ENCODE peak calls at places on chromosomes 12 and 14, in nine cellular contexts. U is right lobe of liver, V is AG10803, R is brain microvascular endothelial cell, Q is astrocyte of the cerebellum, M is activated B cell treated with CpG ODN at 0.5 μM for 24 hours, G is astrocyte of the spinal cord, L is sigmoid colon, K is IMR-90. E is an unnamed sample.

GRCh38 chr14:56814468-56815074 is 4.3 kb upstream of the OTX2 start:
- DNase-seq in U (no peak), V (no peak), R (no peak), Q (no peak), M (no peak), G (no peak), L (no peak), K (no peak), E (no peak)

GRCh38 chr12:131830335-131831020 is 2.3 kb downstream of the MMP17 start:
- DNase-seq in U (peak), V (peak), R (peak), Q (peak), M (peak), G (peak), L (peak), K (peak), E (peak)

GRCh38 chr12:12899530-12900380 is 8.4 kb downstream of the GPRC5A start:
- DNase-seq in U (no peak), V (peak), R (peak), Q (peak), M (no peak), G (peak), L (peak), K (peak), E (no peak)

GRCh38 chr14:87990687-87991086 is 2.3 kb downstream of the GALC start:
- DNase-seq in U (no peak), V (no peak), R (no peak), Q (no peak), M (no peak), G (no peak), L (no peak), K (no peak), E (no peak)

GRCh38 chr12:124463341-124463861 is 104.0 kb downstream of the NCOR2 start:
- DNase-seq in U (no peak), V (no peak), R (no peak), Q (no peak), M (no peak), G (no peak), L (no peak), K (no peak), E (no peak)

GRCh38 chr14:52031781-52032180 is 37.1 kb downstream of the NID2 start:
- DNase-seq in U (no peak), V (peak), R (peak), Q (peak), M (no peak), G (peak), L (no peak), K (peak), E (no peak)

GRCh38 chr12:54300732-54301427 is at the start of gene NFE2:
- DNase-seq in U (peak), V (peak), R (peak), Q (peak), M (no peak), G (peak), L (no peak), K (peak), E (peak)

GRCh38 chr12:76018111-76018510 is 13.5 kb downstream of the PHLDA1 start:
- DNase-seq in U (no peak), V (peak), R (peak), Q (no peak), M (no peak), G (peak), L (no peak), K (peak), E (no peak)

GRCh38 chr14:100955201-100955600 is 51.7 kb upstream of the RTL1 start:
- DNase-seq in U (no peak), V (peak), R (peak), Q (peak), M (no peak), G (peak), L (no peak), K (peak), E (no peak)

GRCh38 chr12:103572312-103572711 is 14.8 kb upstream of the STAB2 start:
- DNase-seq in U (no peak), V (no peak), R (no peak), Q (no peak), M (no peak), G (no peak), L (no peak), K (no peak), E (no peak)

GRCh38 chr12:104750061-104750460 is 208.0 kb downstream of the SLC41A2 start:
- DNase-seq in U (peak), V (peak), R (peak), Q (peak), M (no peak), G (peak), L (no peak), K (peak), E (no peak)

GRCh38 chr12:95762123-95762785 is 28.3 kb downstream of the NTN4 start:
- DNase-seq in U (no peak), V (no peak), R (no peak), Q (no peak), M (no peak), G (peak), L (no peak), K (no peak), E (no peak)

GRCh38 chr12:5587701-5588100 is 155.8 kb downstream of the NTF3 start:
- DNase-seq in U (no peak), V (no peak), R (no peak), Q (no peak), M (no peak), G (no peak), L (no peak), K (no peak), E (no peak)

GRCh38 chr12:130715996-130716917 is at the start of gene RIMBP2:
- DNase-seq in U (no peak), V (peak), R (peak), Q (no peak), M (no peak), G (no peak), L (peak), K (peak), E (no peak)

GRCh38 chr12:37672655-37673260 is 643.8 kb upstream of the ALG10B start:
- DNase-seq in U (no peak), V (no peak), R (no peak), Q (no peak), M (no peak), G (no peak), L (no peak), K (no peak), E (no peak)

GRCh38 chr14:23936084-23936829 is 17.3 kb upstream of the DHRS4 start:
- DNase-seq in U (peak), V (no peak), R (no peak), Q (no peak), M (no peak), G (no peak), L (no peak), K (no peak), E (no peak)

GRCh38 chr12:28222081-28222700 is 31.9 kb downstream of the CCDC91 start:
- DNase-seq in U (no peak), V (no peak), R (peak), Q (no peak), M (no peak), G (no peak), L (no peak), K (no peak), E (no peak)

GRCh38 chr14:79896009-79896408 is 315.3 kb downstream of the DIO2 start:
- DNase-seq in U (no peak), V (no peak), R (peak), Q (no peak), M (no peak), G (peak), L (no peak), K (peak), E (no peak)

GRCh38 chr14:101731187-101732080 is 30.1 kb upstream of the PPP2R5C start:
- DNase-seq in U (no peak), V (peak), R (peak), Q (peak), M (peak), G (peak), L (peak), K (peak), E (no peak)

GRCh38 chr14:65164068-65164824 is 61.9 kb upstream of the MAX start:
- DNase-seq in U (no peak), V (peak), R (peak), Q (peak), M (no peak), G (peak), L (no peak), K (peak), E (no peak)

GRCh38 chr12:56629459-56630179 is 507 bp downstream of the BAZ2A start:
- DNase-seq in U (peak), V (no peak), R (no peak), Q (no peak), M (peak), G (peak), L (no peak), K (no peak), E (peak)

GRCh38 chr14:75993567-75994041 is 8.0 kb downstream of the IFT43 start:
- DNase-seq in U (no peak), V (no peak), R (no peak), Q (no peak), M (no peak), G (no peak), L (no peak), K (no peak), E (no peak)

GRCh38 chr12:49741882-49742620 is 694 bp downstream of the TMBIM6 start:
- DNase-seq in U (peak), V (peak), R (peak), Q (peak), M (peak), G (peak), L (peak), K (peak), E (peak)

GRCh38 chr12:89882051-89882450 is 173.4 kb upstream of the ATP2B1 start:
- DNase-seq in U (no peak), V (peak), R (peak), Q (no peak), M (no peak), G (peak), L (no peak), K (peak), E (no peak)

GRCh38 chr12:49365542-49365941 is 1.7 kb upstream of the SPATS2 start:
- DNase-seq in U (no peak), V (no peak), R (peak), Q (peak), M (no peak), G (peak), L (no peak), K (peak), E (no peak)

DNA sequence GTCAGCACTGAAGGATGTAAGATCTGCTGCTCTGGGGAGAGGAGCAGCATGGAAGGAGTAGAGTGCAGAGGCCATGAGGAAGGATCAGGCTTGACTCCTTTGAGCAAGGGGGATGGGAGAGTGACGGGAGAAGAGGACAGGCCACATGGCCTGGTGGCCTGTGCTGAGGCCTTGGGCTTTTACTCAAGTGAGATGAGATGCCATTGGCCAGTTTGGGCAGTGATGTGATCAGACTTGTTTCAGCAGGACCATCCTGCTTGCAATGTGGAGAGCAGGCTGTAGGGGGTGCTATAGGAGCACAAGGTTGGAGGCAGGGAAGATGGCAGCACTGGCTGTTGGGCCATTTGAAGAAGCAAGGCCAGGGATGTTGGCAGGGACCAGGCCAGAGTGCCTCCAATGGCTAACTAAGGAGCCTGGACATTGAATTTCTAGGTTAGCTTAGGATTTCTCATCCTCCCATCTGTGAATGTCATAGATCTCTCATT is 23.6 kb downstream of the FGF23 start:
- DNase-seq in U (no peak), V (peak), R (peak), Q (no peak), M (no peak), G (peak), L (no peak), K (peak), E (peak)
- TF ChIP-seq CTCF in U (peak), V (peak), R (peak), Q (peak), M (no peak), G (peak), L (peak), K (peak), E (peak)

DNA sequence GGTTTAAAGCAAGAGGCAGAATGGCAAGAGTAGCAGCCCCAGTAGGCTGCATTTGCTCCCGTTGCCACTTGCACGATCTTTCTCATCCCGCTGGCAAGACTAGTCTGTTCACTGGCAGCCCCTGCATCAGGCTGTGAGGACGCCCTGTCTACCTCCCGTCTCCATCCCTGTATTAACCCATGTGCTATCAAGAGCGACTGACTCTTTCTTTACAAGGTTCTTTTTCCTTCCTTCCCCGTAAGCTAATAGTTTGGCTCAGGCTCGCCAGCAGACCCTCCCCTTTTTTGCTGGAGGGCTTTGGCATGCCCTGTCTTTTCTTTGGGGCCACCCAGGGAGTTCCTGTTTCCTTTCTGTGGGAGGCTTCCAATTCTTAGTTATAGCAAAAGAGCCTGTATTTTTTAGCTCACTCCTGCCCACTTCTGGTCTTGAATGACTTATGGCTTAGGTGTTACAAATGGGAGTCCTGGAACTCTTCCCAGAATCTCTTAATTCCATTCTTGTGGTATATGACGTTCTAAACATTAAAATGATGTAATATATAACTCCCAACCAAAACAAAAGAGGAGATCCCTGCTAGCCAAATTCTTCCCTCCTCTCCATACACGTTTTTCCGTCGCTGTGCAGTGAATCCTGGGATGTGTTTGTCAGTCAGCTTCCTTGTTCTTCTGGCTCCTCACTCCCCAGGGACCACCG is 149.0 kb downstream of the PRKCH start:
- DNase-seq in U (peak), V (peak), R (peak), Q (peak), M (no peak), G (peak), L (no peak), K (peak), E (no peak)
- TF ChIP-seq CTCF in U (no peak), V (peak), R (peak), Q (peak), M (no peak), G (peak), L (no peak), K (peak), E (no peak)

GRCh38 chr12:121889267-121889624 is 656 bp downstream of the PSMD9 start:
- DNase-seq in U (no peak), V (no peak), R (no peak), Q (no peak), M (no peak), G (no peak), L (no peak), K (no peak), E (no peak)

GRCh38 chr12:121898287-121898686 is 9.7 kb downstream of the PSMD9 start:
- DNase-seq in U (no peak), V (no peak), R (no peak), Q (no peak), M (no peak), G (no peak), L (no peak), K (no peak), E (no peak)

GRCh38 chr12:121892673-121893561 is 4.3 kb downstream of the PSMD9 start:
- DNase-seq in U (no peak), V (no peak), R (no peak), Q (no peak), M (no peak), G (no peak), L (no peak), K (peak), E (no peak)

GRCh38 chr12:121893901-121894540 is 5.4 kb downstream of the PSMD9 start:
- DNase-seq in U (no peak), V (peak), R (peak), Q (peak), M (no peak), G (peak), L (no peak), K (peak), E (no peak)

GRCh38 chr12:121894633-121895032 is 6.0 kb downstream of the PSMD9 start:
- DNase-seq in U (no peak), V (peak), R (peak), Q (peak), M (no peak), G (peak), L (peak), K (peak), E (no peak)
- TF ChIP-seq CTCF in U (no peak), V (peak), R (peak), Q (peak), M (no peak), G (peak), L (peak), K (peak), E (peak)

GRCh38 chr14:103288076-103288766 is 45.8 kb upstream of the EIF5 start:
- DNase-seq in U (peak), V (no peak), R (no peak), Q (no peak), M (no peak), G (no peak), L (peak), K (no peak), E (no peak)

GRCh38 chr14:103290056-103290455 is 44.0 kb upstream of the EIF5 start:
- DNase-seq in U (peak), V (no peak), R (no peak), Q (no peak), M (no peak), G (no peak), L (no peak), K (no peak), E (no peak)

GRCh38 chr14:103284574-103285467 is 49.2 kb upstream of the EIF5 start:
- DNase-seq in U (peak), V (peak), R (peak), Q (no peak), M (no peak), G (no peak), L (no peak), K (peak), E (no peak)

GRCh38 chr14:103286460-103286859 is 47.6 kb upstream of the EIF5 start:
- DNase-seq in U (no peak), V (no peak), R (no peak), Q (no peak), M (no peak), G (no peak), L (no peak), K (no peak), E (no peak)

DNA sequence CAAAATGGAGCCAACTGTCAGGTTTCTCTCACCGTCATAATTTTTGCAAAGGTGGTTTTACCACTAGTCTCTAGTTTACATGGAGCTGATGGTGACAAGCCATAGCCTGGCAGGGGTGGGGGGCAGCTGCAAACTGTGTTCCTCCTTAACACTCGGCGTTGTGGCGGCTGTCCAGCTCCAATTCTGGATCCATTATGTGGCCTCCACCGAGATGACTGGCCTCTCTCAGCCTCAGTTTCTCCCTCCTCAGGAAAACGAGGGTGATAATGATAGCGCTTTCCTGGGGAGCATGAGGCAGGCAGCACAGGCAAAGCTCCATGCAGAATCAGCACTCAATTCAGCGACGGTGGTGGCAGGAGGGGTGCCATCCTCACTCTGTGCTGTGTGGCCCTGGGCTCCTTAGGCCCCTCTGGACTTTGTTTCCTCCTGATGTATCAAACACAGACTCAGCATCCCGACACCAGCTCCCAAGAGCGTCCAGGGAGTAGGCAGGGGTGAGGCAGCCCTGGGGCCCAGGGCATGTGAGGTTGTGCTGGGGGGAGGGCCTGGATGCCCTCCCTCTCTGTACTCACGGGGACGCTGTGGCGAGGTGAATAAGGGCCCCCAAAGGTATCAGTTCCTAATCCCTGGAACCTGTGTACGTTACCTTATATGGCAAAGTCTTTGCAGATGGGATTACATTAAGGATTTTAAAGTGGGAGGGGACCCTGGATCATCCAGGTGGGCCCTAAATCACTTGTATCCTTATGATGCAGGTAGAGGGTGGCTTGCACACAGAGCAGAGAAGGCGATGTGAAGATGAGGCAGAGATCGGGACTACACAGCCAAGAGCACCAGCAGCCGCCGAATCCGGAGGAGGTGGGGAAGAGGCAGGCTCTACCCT is 46.8 kb upstream of the EIF5 start:
- DNase-seq in U (no peak), V (no peak), R (no peak), Q (no peak), M (no peak), G (no peak), L (peak), K (no peak), E (no peak)
- TF ChIP-seq CTCF in U (no peak), V (no peak), R (no peak), Q (no peak), M (no peak), G (no peak), L (no peak), K (no peak), E (no peak)